ENCODE peak calls at places on chromosomes 7 and 10, in six cellular contexts. L is naive thymus-derived CD4-positive, alpha-beta T cell; Z is MM.1S; X is left ventricle myocardium inferior; N is A549; E is IMR-90. M is an unnamed sample. For H3K4me1, the result is how much of the 10 kb centered on the place peaks cover.

GRCh38 chr7:156176039-156176438 is 363.8 kb upstream of the SHH start:
- DNase-seq in L (no peak), Z (no peak), X (no peak), N (no peak), E (no peak), M (no peak)

GRCh38 chr7:76254781-76255180 is 47.7 kb upstream of the HSPB1 start:
- DNase-seq in L (no peak), Z (no peak), X (no peak), N (no peak), E (no peak), M (no peak)

GRCh38 chr10:125707852-125708468 is 11.5 kb upstream of the EDRF1 start:
- DNase-seq in L (no peak), Z (no peak), X (no peak), N (peak), E (peak), M (no peak)

GRCh38 chr7:32299133-32299702 is 191.0 kb downstream of the LSM5 start:
- DNase-seq in L (no peak), Z (no peak), X (peak), N (peak), E (no peak), M (no peak)

GRCh38 chr7:149494738-149495368 is 2.8 kb downstream of the ZNF746 start:
- DNase-seq in L (no peak), Z (no peak), X (no peak), N (peak), E (peak), M (no peak)

GRCh38 chr7:143490719-143491306 is 13.1 kb downstream of the TAS2R41 start:
- DNase-seq in L (no peak), Z (no peak), X (no peak), N (peak), E (no peak), M (peak)

GRCh38 chr10:19819419-19820033 is 3.3 kb downstream of the PLXDC2 start:
- DNase-seq in L (no peak), Z (peak), X (no peak), N (peak), E (peak), M (peak)

GRCh38 chr7:36192877-36193276 is 39.8 kb downstream of the EEPD1 start:
- DNase-seq in L (no peak), Z (no peak), X (no peak), N (no peak), E (no peak), M (no peak)

GRCh38 chr10:97771055-97771811 is 566 bp downstream of the SFRP5 start:
- DNase-seq in L (peak), Z (no peak), X (no peak), N (peak), E (peak), M (no peak)

GRCh38 chr7:82164813-82165212 is 278.8 kb downstream of the CACNA2D1 start:
- DNase-seq in L (no peak), Z (no peak), X (no peak), N (peak), E (peak), M (peak)

GRCh38 chr10:43955978-43956377 is 307.3 kb upstream of the ZNF32 start:
- DNase-seq in L (no peak), Z (no peak), X (no peak), N (no peak), E (no peak), M (no peak)

GRCh38 chr7:74032624-74033371 is 4.8 kb downstream of the ELN start:
- DNase-seq in L (no peak), Z (no peak), X (no peak), N (no peak), E (no peak), M (no peak)

GRCh38 chr10:63157845-63158624 is 24.9 kb downstream of the NRBF2 start:
- DNase-seq in L (peak), Z (peak), X (no peak), N (peak), E (peak), M (peak)

GRCh38 chr7:136956671-136957070 is 88.2 kb downstream of the CHRM2 start:
- DNase-seq in L (no peak), Z (no peak), X (no peak), N (no peak), E (peak), M (no peak)

GRCh38 chr7:66626236-66626957 is 2.3 kb upstream of the KCTD7 start:
- DNase-seq in L (no peak), Z (no peak), X (no peak), N (no peak), E (peak), M (no peak)

GRCh38 chr10:130871406-130871805 is 440.1 kb downstream of the TCERG1L start:
- DNase-seq in L (no peak), Z (no peak), X (no peak), N (no peak), E (no peak), M (no peak)

GRCh38 chr10:28986117-28986792 is 302.6 kb upstream of the LYZL1 start:
- DNase-seq in L (no peak), Z (no peak), X (no peak), N (peak), E (peak), M (no peak)

GRCh38 chr10:128189176-128189575 is 63.0 kb upstream of the MKI67 start:
- DNase-seq in L (no peak), Z (no peak), X (no peak), N (no peak), E (no peak), M (no peak)
- H3K4me1 ChIP-seq in L (under half), Z (under half), X (under half), N (under half), E (under half), M (under half)

GRCh38 chr7:77800158-77800557 is 1.6 kb downstream of the PHTF2 start:
- DNase-seq in L (no peak), Z (no peak), X (no peak), N (no peak), E (peak), M (peak)
- H3K4me1 ChIP-seq in L (half or more), Z (under half), X (half or more), N (under half), E (under half), M (under half)

GRCh38 chr7:84113286-84113685 is 81.3 kb downstream of the SEMA3A start:
- DNase-seq in L (no peak), Z (no peak), X (no peak), N (no peak), E (no peak), M (no peak)
- H3K4me1 ChIP-seq in L (under half), Z (under half), X (under half), N (under half), E (under half), M (under half)

GRCh38 chr10:52353960-52354394 is 39.9 kb downstream of the DKK1 start:
- DNase-seq in L (no peak), Z (no peak), X (no peak), N (no peak), E (peak), M (no peak)

GRCh38 chr10:52351911-52352310 is 37.8 kb downstream of the DKK1 start:
- DNase-seq in L (no peak), Z (no peak), X (no peak), N (no peak), E (peak), M (no peak)

GRCh38 chr10:52357986-52358385 is 43.9 kb downstream of the DKK1 start:
- DNase-seq in L (no peak), Z (no peak), X (no peak), N (no peak), E (peak), M (no peak)

GRCh38 chr10:52348037-52348564 is 34.0 kb downstream of the DKK1 start:
- DNase-seq in L (no peak), Z (no peak), X (no peak), N (no peak), E (no peak), M (no peak)

GRCh38 chr10:52353210-52353609 is 39.1 kb downstream of the DKK1 start:
- DNase-seq in L (no peak), Z (no peak), X (no peak), N (no peak), E (no peak), M (no peak)
- H3K4me1 ChIP-seq in L (under half), Z (under half), X (under half), N (under half), E (under half), M (under half)

GRCh38 chr10:3527144-3527543 is 257.9 kb downstream of the KLF6 start:
- DNase-seq in L (no peak), Z (no peak), X (no peak), N (no peak), E (peak), M (no peak)
- H3K4me1 ChIP-seq in L (under half), Z (under half), X (under half), N (under half), E (under half), M (under half)

GRCh38 chr10:114022751-114023150 is 20.9 kb upstream of the ADRB1 start:
- DNase-seq in L (no peak), Z (no peak), X (no peak), N (no peak), E (no peak), M (no peak)

GRCh38 chr10:114023198-114023597 is 20.5 kb upstream of the ADRB1 start:
- DNase-seq in L (no peak), Z (no peak), X (no peak), N (no peak), E (peak), M (no peak)

GRCh38 chr10:114021135-114021534 is 22.5 kb upstream of the ADRB1 start:
- DNase-seq in L (no peak), Z (no peak), X (peak), N (no peak), E (no peak), M (no peak)

GRCh38 chr10:114024876-114025609 is 18.6 kb upstream of the ADRB1 start:
- DNase-seq in L (peak), Z (peak), X (no peak), N (peak), E (peak), M (peak)

DNA sequence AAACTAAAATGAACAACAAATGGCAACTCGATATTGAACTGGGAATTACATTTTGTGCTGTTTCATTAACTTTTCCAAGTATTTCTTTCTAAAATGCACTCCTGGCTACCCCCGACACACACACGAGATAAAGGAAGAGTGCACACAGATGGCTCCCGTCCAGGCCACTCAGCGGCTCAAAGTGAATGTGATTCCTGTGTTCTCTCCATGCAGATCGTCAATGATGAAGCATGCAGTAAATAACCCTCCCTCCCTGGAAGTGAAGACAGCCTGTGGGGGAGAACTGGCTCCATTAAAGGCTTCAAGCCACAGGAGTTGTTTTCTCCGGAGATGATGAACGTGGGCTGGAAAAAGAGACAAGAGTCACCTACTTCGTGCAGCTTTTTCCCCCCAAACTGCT is 21.4 kb upstream of the ADRB1 start:
- DNase-seq in L (no peak), Z (no peak), X (peak), N (no peak), E (no peak), M (no peak)
- H3K4me1 ChIP-seq in L (under half), Z (under half), X (half or more), N (under half), E (under half), M (under half)

GRCh38 chr10:77305650-77306632 is 331.7 kb downstream of the KCNMA1 start:
- DNase-seq in L (no peak), Z (no peak), X (no peak), N (no peak), E (peak), M (no peak)

GRCh38 chr10:77309103-77310013 is 328.2 kb downstream of the KCNMA1 start:
- DNase-seq in L (no peak), Z (no peak), X (no peak), N (no peak), E (no peak), M (no peak)

GRCh38 chr10:77310288-77310687 is 327.3 kb downstream of the KCNMA1 start:
- DNase-seq in L (no peak), Z (no peak), X (no peak), N (no peak), E (no peak), M (no peak)

GRCh38 chr10:77306666-77307065 is 330.9 kb downstream of the KCNMA1 start:
- DNase-seq in L (no peak), Z (no peak), X (no peak), N (no peak), E (no peak), M (no peak)

GRCh38 chr10:77308084-77308732 is 329.4 kb downstream of the KCNMA1 start:
- DNase-seq in L (no peak), Z (no peak), X (no peak), N (no peak), E (no peak), M (peak)
- H3K4me1 ChIP-seq in L (under half), Z (under half), X (under half), N (under half), E (under half), M (half or more)

DNA sequence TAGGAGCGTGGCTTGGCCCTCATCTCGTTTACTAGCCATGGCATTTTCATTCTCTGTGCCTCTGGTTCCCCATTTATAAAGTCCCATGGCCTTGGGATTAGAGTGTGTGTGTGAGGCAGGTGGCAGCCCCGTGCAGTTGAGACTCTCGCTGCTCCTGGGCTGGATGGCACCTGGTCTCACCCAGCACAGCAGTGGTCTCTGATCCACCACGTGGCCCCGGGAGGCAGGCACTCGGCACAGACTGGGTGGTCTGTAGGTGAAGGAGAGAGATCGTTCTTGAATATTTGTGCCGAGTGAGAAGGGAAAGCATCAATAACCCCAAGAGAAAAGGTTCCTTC is 50.4 kb downstream of the CALML3 start:
- DNase-seq in L (no peak), Z (no peak), X (no peak), N (no peak), E (no peak), M (no peak)
- H3K4me1 ChIP-seq in L (under half), Z (under half), X (under half), N (under half), E (under half), M (under half)

GRCh38 chr10:11825796-11826414 is 2.7 kb downstream of the PROSER2 start:
- DNase-seq in L (no peak), Z (no peak), X (no peak), N (no peak), E (no peak), M (no peak)
- H3K4me1 ChIP-seq in L (under half), Z (under half), X (under half), N (under half), E (under half), M (under half)

DNA sequence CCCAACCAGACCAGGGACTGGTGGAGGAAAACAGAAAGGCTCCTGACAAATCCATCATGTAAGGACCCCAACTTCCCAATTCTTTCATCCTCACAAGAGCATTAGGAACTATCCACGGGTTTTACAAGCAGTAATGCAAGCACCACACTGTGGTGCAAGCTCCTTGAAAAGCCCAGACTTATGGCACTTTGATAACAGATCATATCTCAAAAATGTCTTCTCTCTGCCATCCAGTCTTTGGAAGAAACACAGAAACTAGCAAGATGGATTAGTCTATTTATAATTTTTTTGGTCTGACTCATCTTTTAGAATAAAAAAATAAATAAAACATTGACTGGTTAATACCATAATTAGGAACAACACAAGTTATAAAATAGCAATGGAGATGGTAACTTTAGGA is 49.1 kb upstream of the CALD1 start:
- DNase-seq in L (no peak), Z (no peak), X (no peak), N (no peak), E (peak), M (no peak)
- H3K4me1 ChIP-seq in L (under half), Z (under half), X (under half), N (under half), E (under half), M (under half)

M was measured in SJCRH30.